ENCODE peak calls at places on chromosomes 6 and 20, in eight cellular contexts. R, P, U, W, F, V, J and I are unnamed samples.
A peak's percentile ranks its signal among the peaks of the same experiment; 100 is the strongest.

GRCh38 chr6:108635505-108636226 is 74.9 kb downstream of the FOXO3 start:
- DNase-seq in R (peak; percentile 33), P (no peak), U (no peak), W (no peak), F (peak; percentile 34), V (no peak), J (no peak), I (no peak)

GRCh38 chr20:38137441-38138037 is 27.5 kb downstream of the TGM2 start:
- DNase-seq in R (no peak), P (no peak), U (no peak), W (no peak), F (no peak), V (no peak), J (no peak), I (no peak)

GRCh38 chr6:116017546-116018276 is 43.0 kb downstream of the FRK start:
- DNase-seq in R (peak; percentile 64), P (no peak), U (no peak), W (no peak), F (no peak), V (no peak), J (no peak), I (no peak)

GRCh38 chr6:56482525-56482924 is 160.2 kb downstream of the DST start:
- DNase-seq in R (no peak), P (no peak), U (no peak), W (no peak), F (peak; percentile 41), V (no peak), J (no peak), I (no peak)

GRCh38 chr6:145076110-145076841 is 659.0 kb downstream of the EPM2A start:
- DNase-seq in R (no peak), P (no peak), U (no peak), W (no peak), F (no peak), V (no peak), J (no peak), I (no peak)

GRCh38 chr6:36123270-36124139 is 6.8 kb upstream of the MAPK13 start:
- DNase-seq in R (peak; percentile 64), P (peak; percentile 79), U (peak; percentile 84), W (peak; percentile 56), F (peak; percentile 86), V (peak; percentile 95), J (peak; percentile 82), I (peak; percentile 94)

GRCh38 chr20:38373231-38373867 is 27.1 kb downstream of the LBP start:
- DNase-seq in R (no peak), P (no peak), U (no peak), W (no peak), F (no peak), V (no peak), J (no peak), I (no peak)

GRCh38 chr6:113968472-113968871 is 2.5 kb downstream of the HDAC2 start:
- DNase-seq in R (no peak), P (no peak), U (no peak), W (no peak), F (no peak), V (no peak), J (no peak), I (no peak)

GRCh38 chr6:138692058-138692977 is 81.3 kb upstream of the CCDC28A start:
- DNase-seq in R (peak; percentile 55), P (peak; percentile 95), U (peak; percentile 64), W (peak; percentile 75), F (peak; percentile 77), V (peak; percentile 87), J (peak; percentile 90), I (peak; percentile 75)

GRCh38 chr6:170110201-170111140 is 180.4 kb downstream of the DLL1 start:
- DNase-seq in R (no peak), P (no peak), U (peak; percentile 42), W (no peak), F (peak; percentile 24), V (peak; percentile 30), J (no peak), I (no peak)

GRCh38 chr6:90028995-90029635 is 134.8 kb downstream of the GJA10 start:
- DNase-seq in R (no peak), P (no peak), U (no peak), W (no peak), F (no peak), V (no peak), J (no peak), I (no peak)

GRCh38 chr20:23350855-23351838 is 556 bp downstream of the NXT1 start:
- DNase-seq in R (peak; percentile 67), P (peak; percentile 70), U (no peak), W (no peak), F (peak; percentile 41), V (peak; percentile 84), J (peak; percentile 57), I (peak; percentile 15)

GRCh38 chr6:13711384-13711725 is 280 bp downstream of the RANBP9 start:
- DNase-seq in R (no peak), P (no peak), U (no peak), W (peak; percentile 27), F (no peak), V (no peak), J (no peak), I (no peak)

GRCh38 chr6:148195511-148195910 is 147.1 kb upstream of the SASH1 start:
- DNase-seq in R (no peak), P (no peak), U (no peak), W (no peak), F (no peak), V (no peak), J (no peak), I (no peak)

GRCh38 chr20:59014680-59015389 is 4.4 kb upstream of the TUBB1 start:
- DNase-seq in R (no peak), P (no peak), U (no peak), W (no peak), F (no peak), V (no peak), J (no peak), I (no peak)

GRCh38 chr20:25553819-25554296 is 31.5 kb downstream of the NINL start:
- DNase-seq in R (no peak), P (no peak), U (no peak), W (no peak), F (no peak), V (no peak), J (no peak), I (no peak)

GRCh38 chr6:115362234-115362633 is 698.5 kb downstream of the FRK start:
- DNase-seq in R (no peak), P (no peak), U (no peak), W (no peak), F (no peak), V (no peak), J (no peak), I (no peak)

DNA sequence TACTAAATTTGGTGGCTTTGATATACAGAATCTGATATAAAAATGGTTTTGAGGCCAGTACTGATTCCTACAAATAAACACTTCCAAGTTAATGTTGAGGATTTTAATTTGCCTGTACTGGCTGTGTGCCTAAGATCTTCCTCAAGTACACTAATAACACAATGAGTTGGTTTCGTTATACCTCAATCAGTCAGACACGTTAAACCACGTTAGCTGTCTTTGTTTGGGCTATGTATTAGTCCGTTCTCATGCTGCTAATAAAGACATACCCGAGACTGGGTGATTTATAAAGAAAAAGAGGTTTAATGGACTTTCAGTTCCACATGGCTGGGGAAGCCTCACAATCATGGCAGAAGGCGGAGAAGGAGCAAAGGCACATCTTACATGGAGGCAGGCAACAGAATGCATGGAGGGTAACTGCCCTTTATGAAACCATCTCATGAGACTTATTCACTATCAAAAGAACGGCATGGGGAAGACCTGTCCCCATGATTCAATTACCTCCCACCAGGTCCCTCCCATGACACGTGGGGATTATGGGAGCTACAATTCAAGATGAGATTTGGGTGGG is 46.2 kb downstream of the NT5E start:
- DNase-seq in R (no peak), P (no peak), U (no peak), W (no peak), F (no peak), V (no peak), J (no peak), I (no peak)
- TF ChIP-seq CTCF in R (no peak), P (no peak), U (no peak), W (no peak), F (no peak), V (no peak), J (no peak), I (no peak)

GRCh38 chr6:120378582-120379220 is 955.6 kb downstream of the TBC1D32 start:
- DNase-seq in R (peak; percentile 40), P (peak; percentile 19), U (no peak), W (no peak), F (no peak), V (no peak), J (peak; percentile 22), I (no peak)
- TF ChIP-seq CTCF in R (peak; percentile 83), P (peak; percentile 55), U (no peak), W (peak; percentile 77), F (no peak), V (peak; percentile 93), J (peak; percentile 48), I (peak; percentile 55)

DNA sequence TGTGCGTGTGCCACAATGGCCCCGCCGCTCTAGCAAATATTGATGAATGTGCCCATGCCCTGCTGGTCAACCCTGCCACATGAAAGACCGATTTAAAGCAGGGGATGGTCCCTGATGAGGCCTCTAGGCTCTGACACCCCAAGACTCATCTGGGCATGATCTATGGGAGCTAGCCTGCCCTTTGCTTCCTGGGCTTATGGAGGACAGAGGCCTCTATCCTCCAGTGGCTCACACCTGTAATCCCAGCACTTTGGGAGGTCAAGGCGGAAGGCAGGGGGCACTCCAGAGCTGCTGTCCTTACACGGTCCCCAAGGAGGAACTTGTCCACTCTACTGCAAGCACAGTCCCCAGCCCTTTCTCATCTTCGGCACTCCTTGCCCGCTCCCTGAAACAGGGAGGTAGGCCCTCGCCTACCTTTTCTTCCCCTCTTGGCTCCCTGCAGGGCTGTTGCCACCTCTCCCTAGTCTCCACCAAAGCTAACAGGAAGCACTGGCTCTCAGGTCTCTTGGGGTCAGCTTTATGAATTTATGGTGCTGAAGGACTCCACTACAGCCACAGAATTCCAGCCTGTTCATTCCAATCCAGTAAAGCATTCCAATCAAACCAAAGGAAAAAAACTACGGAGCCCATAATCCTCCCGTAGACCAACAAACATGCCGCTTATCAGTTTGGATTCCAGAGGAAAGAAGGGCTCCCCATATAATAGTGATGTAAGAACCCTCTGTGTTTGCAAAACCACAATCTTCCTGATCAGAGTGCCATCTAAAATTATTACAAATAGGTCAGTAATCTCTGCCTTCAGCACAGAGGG is 48.7 kb upstream of the FOXQ1 start:
- DNase-seq in R (no peak), P (no peak), U (no peak), W (no peak), F (no peak), V (peak; percentile 79), J (no peak), I (no peak)
- TF ChIP-seq CTCF in R (peak; percentile 7), P (no peak), U (no peak), W (no peak), F (no peak), V (peak; percentile 74), J (no peak), I (no peak)

DNA sequence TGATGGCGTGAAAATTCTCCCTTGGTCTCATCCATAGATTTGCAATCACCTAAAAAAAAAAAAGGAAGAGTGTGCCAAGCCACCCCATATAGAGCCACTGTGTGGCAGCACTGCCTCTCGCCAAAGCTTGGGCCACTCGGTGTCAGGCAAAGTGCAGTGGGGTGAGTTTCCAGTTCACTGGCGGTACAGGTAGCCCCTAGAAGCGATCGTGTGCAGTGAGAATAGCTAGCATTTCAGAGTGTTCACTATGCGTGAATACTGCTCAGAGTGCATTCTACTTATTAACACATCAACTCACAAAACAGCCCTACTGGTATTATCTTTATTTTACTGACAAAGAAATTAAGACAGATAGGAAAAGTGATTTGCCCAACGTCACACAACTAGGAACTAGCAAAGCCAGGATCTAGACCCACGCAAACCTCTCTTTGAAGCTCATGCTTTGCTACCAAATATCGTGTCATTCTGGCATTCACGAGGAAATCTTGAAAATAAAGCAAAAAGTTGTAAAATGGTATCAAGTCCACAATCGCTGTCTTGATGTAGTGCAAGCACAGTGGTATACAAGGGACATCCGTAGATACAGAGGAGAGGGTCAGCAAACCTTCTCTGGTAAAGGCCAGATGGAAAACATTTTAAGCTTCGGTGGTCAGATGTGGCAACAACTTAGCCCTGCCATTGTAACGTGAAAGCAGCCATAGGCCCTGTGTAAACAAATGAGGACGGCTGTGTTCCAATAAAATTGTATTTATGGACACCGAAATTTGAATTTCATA is 10.4 kb upstream of the GCNT2 start:
- DNase-seq in R (peak; percentile 27), P (peak; percentile 60), U (peak; percentile 67), W (no peak), F (peak; percentile 75), V (peak; percentile 88), J (peak; percentile 77), I (peak; percentile 62)
- TF ChIP-seq CTCF in R (peak; percentile 84), P (peak; percentile 80), U (no peak), W (no peak), F (no peak), V (peak; percentile 89), J (peak; percentile 65), I (peak; percentile 32)